ENCODE peak calls at places on chromosomes 11 and 22, in seven cellular contexts. One of them, this sample, is unnamed.

GRCh38 chr11:124983674-124984511 is 29.9 kb downstream of the CCDC15 start:
- DNase-seq in activated CD4-positive, alpha-beta memory T cell treated with anti-CD3 and anti-CD28 coated beads, Interleukin-2, amount 10 ng/mL, durations not matched to agents 7 days and 5 days: no peak
- DNase-seq in A172: no peak
- DNase-seq in RWPE1: no peak
- DNase-seq in renal cortical epithelial cell: no peak
- DNase-seq in AG04450: no peak
- DNase-seq in pons: no peak
- DNase-seq in this sample: no peak

GRCh38 chr11:7690648-7691047 is 15.6 kb downstream of the OVCH2 start:
- DNase-seq in activated CD4-positive, alpha-beta memory T cell treated with anti-CD3 and anti-CD28 coated beads, Interleukin-2, amount 10 ng/mL, durations not matched to agents 7 days and 5 days: no peak
- DNase-seq in A172: no peak
- DNase-seq in RWPE1: no peak
- DNase-seq in renal cortical epithelial cell: no peak
- DNase-seq in AG04450: no peak
- DNase-seq in pons: no peak
- DNase-seq in this sample: no peak

GRCh38 chr22:48707749-48708557 is 1119.7 kb downstream of the BRD1 start:
- DNase-seq in activated CD4-positive, alpha-beta memory T cell treated with anti-CD3 and anti-CD28 coated beads, Interleukin-2, amount 10 ng/mL, durations not matched to agents 7 days and 5 days: no peak
- DNase-seq in A172: no peak
- DNase-seq in RWPE1: no peak
- DNase-seq in renal cortical epithelial cell: no peak
- DNase-seq in AG04450: no peak
- DNase-seq in pons: no peak
- DNase-seq in this sample: no peak

GRCh38 chr22:29907753-29908515 is 25.0 kb downstream of the MTMR3 start:
- DNase-seq in activated CD4-positive, alpha-beta memory T cell treated with anti-CD3 and anti-CD28 coated beads, Interleukin-2, amount 10 ng/mL, durations not matched to agents 7 days and 5 days: no peak
- DNase-seq in A172: peak
- DNase-seq in RWPE1: peak
- DNase-seq in renal cortical epithelial cell: peak
- DNase-seq in AG04450: peak
- DNase-seq in pons: peak
- DNase-seq in this sample: peak

GRCh38 chr11:119872911-119873310 is 143.9 kb upstream of the NECTIN1 start:
- DNase-seq in activated CD4-positive, alpha-beta memory T cell treated with anti-CD3 and anti-CD28 coated beads, Interleukin-2, amount 10 ng/mL, durations not matched to agents 7 days and 5 days: no peak
- DNase-seq in A172: no peak
- DNase-seq in RWPE1: no peak
- DNase-seq in renal cortical epithelial cell: no peak
- DNase-seq in AG04450: no peak
- DNase-seq in pons: no peak
- DNase-seq in this sample: no peak

GRCh38 chr11:103929168-103929903 is 107.1 kb upstream of the DDI1 start:
- DNase-seq in activated CD4-positive, alpha-beta memory T cell treated with anti-CD3 and anti-CD28 coated beads, Interleukin-2, amount 10 ng/mL, durations not matched to agents 7 days and 5 days: no peak
- DNase-seq in A172: no peak
- DNase-seq in RWPE1: no peak
- DNase-seq in renal cortical epithelial cell: no peak
- DNase-seq in AG04450: no peak
- DNase-seq in pons: no peak
- DNase-seq in this sample: no peak

GRCh38 chr11:65236194-65237059 is 25.3 kb upstream of the POLA2 start:
- DNase-seq in activated CD4-positive, alpha-beta memory T cell treated with anti-CD3 and anti-CD28 coated beads, Interleukin-2, amount 10 ng/mL, durations not matched to agents 7 days and 5 days: no peak
- DNase-seq in A172: no peak
- DNase-seq in RWPE1: no peak
- DNase-seq in renal cortical epithelial cell: no peak
- DNase-seq in AG04450: no peak
- DNase-seq in pons: no peak
- DNase-seq in this sample: no peak

GRCh38 chr11:134014502-134014901 is 54.4 kb upstream of the JAM3 start:
- DNase-seq in activated CD4-positive, alpha-beta memory T cell treated with anti-CD3 and anti-CD28 coated beads, Interleukin-2, amount 10 ng/mL, durations not matched to agents 7 days and 5 days: no peak
- DNase-seq in A172: no peak
- DNase-seq in RWPE1: no peak
- DNase-seq in renal cortical epithelial cell: peak
- DNase-seq in AG04450: no peak
- DNase-seq in pons: no peak
- DNase-seq in this sample: no peak

GRCh38 chr22:41596776-41597634 is 7.4 kb upstream of the PMM1 start:
- DNase-seq in activated CD4-positive, alpha-beta memory T cell treated with anti-CD3 and anti-CD28 coated beads, Interleukin-2, amount 10 ng/mL, durations not matched to agents 7 days and 5 days: peak
- DNase-seq in A172: peak
- DNase-seq in RWPE1: no peak
- DNase-seq in renal cortical epithelial cell: peak
- DNase-seq in AG04450: no peak
- DNase-seq in pons: no peak
- DNase-seq in this sample: peak

GRCh38 chr22:47795477-47796127 is 1033.2 kb downstream of the TBC1D22A start:
- DNase-seq in activated CD4-positive, alpha-beta memory T cell treated with anti-CD3 and anti-CD28 coated beads, Interleukin-2, amount 10 ng/mL, durations not matched to agents 7 days and 5 days: peak
- DNase-seq in A172: no peak
- DNase-seq in RWPE1: no peak
- DNase-seq in renal cortical epithelial cell: no peak
- DNase-seq in AG04450: no peak
- DNase-seq in pons: no peak
- DNase-seq in this sample: no peak

GRCh38 chr11:74932169-74932568 is 16.7 kb downstream of the XRRA1 start:
- DNase-seq in activated CD4-positive, alpha-beta memory T cell treated with anti-CD3 and anti-CD28 coated beads, Interleukin-2, amount 10 ng/mL, durations not matched to agents 7 days and 5 days: peak
- DNase-seq in A172: peak
- DNase-seq in RWPE1: no peak
- DNase-seq in renal cortical epithelial cell: no peak
- DNase-seq in AG04450: peak
- DNase-seq in pons: no peak
- DNase-seq in this sample: no peak

GRCh38 chr11:76903325-76903724 is 42.6 kb downstream of the ACER3 start:
- DNase-seq in activated CD4-positive, alpha-beta memory T cell treated with anti-CD3 and anti-CD28 coated beads, Interleukin-2, amount 10 ng/mL, durations not matched to agents 7 days and 5 days: no peak
- DNase-seq in A172: no peak
- DNase-seq in RWPE1: peak
- DNase-seq in renal cortical epithelial cell: peak
- DNase-seq in AG04450: no peak
- DNase-seq in pons: no peak
- DNase-seq in this sample: no peak

This sample was measured in globus pallidus.